ENCODE peak calls at places on chromosomes 7 and 10, in four cellular contexts. One of them, this sample, is unnamed.

GRCh38 chr10:89684604-89685003 is 16.8 kb upstream of the KIF20B start:
- DNase-seq in right lobe of liver: no peak
- DNase-seq in stimulated activated CD4-positive, alpha-beta T cell treated with anti-CD3 and anti-CD28 coated beads, Interleukin-1b, Interleukin-23, amount 100 ng/mL, for 1 hour: no peak
- DNase-seq in KBM-7: no peak
- DNase-seq in this sample: no peak

GRCh38 chr10:100882681-100883321 is 30.0 kb upstream of the SLF2 start:
- DNase-seq in right lobe of liver: no peak
- DNase-seq in stimulated activated CD4-positive, alpha-beta T cell treated with anti-CD3 and anti-CD28 coated beads, Interleukin-1b, Interleukin-23, amount 100 ng/mL, for 1 hour: no peak
- DNase-seq in KBM-7: no peak
- DNase-seq in this sample: no peak

GRCh38 chr7:7761974-7762769 is 43.8 kb upstream of the RPA3 start:
- DNase-seq in right lobe of liver: no peak
- DNase-seq in stimulated activated CD4-positive, alpha-beta T cell treated with anti-CD3 and anti-CD28 coated beads, Interleukin-1b, Interleukin-23, amount 100 ng/mL, for 1 hour: no peak
- DNase-seq in KBM-7: peak
- DNase-seq in this sample: no peak

GRCh38 chr7:123154231-123154860 is 45.4 kb downstream of the SLC13A1 start:
- DNase-seq in right lobe of liver: peak
- DNase-seq in stimulated activated CD4-positive, alpha-beta T cell treated with anti-CD3 and anti-CD28 coated beads, Interleukin-1b, Interleukin-23, amount 100 ng/mL, for 1 hour: peak
- DNase-seq in KBM-7: peak
- DNase-seq in this sample: no peak

GRCh38 chr10:23345861-23346260 is 1.3 kb upstream of the C10orf67 start:
- DNase-seq in right lobe of liver: no peak
- DNase-seq in stimulated activated CD4-positive, alpha-beta T cell treated with anti-CD3 and anti-CD28 coated beads, Interleukin-1b, Interleukin-23, amount 100 ng/mL, for 1 hour: no peak
- DNase-seq in KBM-7: no peak
- DNase-seq in this sample: no peak

GRCh38 chr10:15321431-15322321 is 49.4 kb downstream of the FAM171A1 start:
- DNase-seq in right lobe of liver: no peak
- DNase-seq in stimulated activated CD4-positive, alpha-beta T cell treated with anti-CD3 and anti-CD28 coated beads, Interleukin-1b, Interleukin-23, amount 100 ng/mL, for 1 hour: no peak
- DNase-seq in KBM-7: no peak
- DNase-seq in this sample: no peak

GRCh38 chr10:51773681-51774080 is 74.3 kb upstream of the CSTF2T start:
- DNase-seq in right lobe of liver: no peak
- DNase-seq in stimulated activated CD4-positive, alpha-beta T cell treated with anti-CD3 and anti-CD28 coated beads, Interleukin-1b, Interleukin-23, amount 100 ng/mL, for 1 hour: no peak
- DNase-seq in KBM-7: no peak
- DNase-seq in this sample: no peak

GRCh38 chr10:30553625-30554442 is 75.7 kb downstream of the LYZL2 start:
- DNase-seq in right lobe of liver: peak
- DNase-seq in stimulated activated CD4-positive, alpha-beta T cell treated with anti-CD3 and anti-CD28 coated beads, Interleukin-1b, Interleukin-23, amount 100 ng/mL, for 1 hour: no peak
- DNase-seq in KBM-7: peak
- DNase-seq in this sample: peak

GRCh38 chr10:113849946-113850345 is 3.9 kb downstream of the DCLRE1A start:
- DNase-seq in right lobe of liver: no peak
- DNase-seq in stimulated activated CD4-positive, alpha-beta T cell treated with anti-CD3 and anti-CD28 coated beads, Interleukin-1b, Interleukin-23, amount 100 ng/mL, for 1 hour: no peak
- DNase-seq in KBM-7: no peak
- DNase-seq in this sample: no peak

GRCh38 chr7:20408467-20408826 is 77.7 kb downstream of the ITGB8 start:
- DNase-seq in right lobe of liver: no peak
- DNase-seq in stimulated activated CD4-positive, alpha-beta T cell treated with anti-CD3 and anti-CD28 coated beads, Interleukin-1b, Interleukin-23, amount 100 ng/mL, for 1 hour: no peak
- DNase-seq in KBM-7: no peak
- DNase-seq in this sample: no peak

GRCh38 chr10:34780818-34781380 is 34.2 kb downstream of the PARD3 start:
- DNase-seq in right lobe of liver: no peak
- DNase-seq in stimulated activated CD4-positive, alpha-beta T cell treated with anti-CD3 and anti-CD28 coated beads, Interleukin-1b, Interleukin-23, amount 100 ng/mL, for 1 hour: no peak
- DNase-seq in KBM-7: peak
- DNase-seq in this sample: peak

GRCh38 chr10:97713351-97713827 is at the start of gene MARVELD1:
- DNase-seq in right lobe of liver: peak
- DNase-seq in stimulated activated CD4-positive, alpha-beta T cell treated with anti-CD3 and anti-CD28 coated beads, Interleukin-1b, Interleukin-23, amount 100 ng/mL, for 1 hour: no peak
- DNase-seq in KBM-7: peak
- DNase-seq in this sample: peak

GRCh38 chr7:128361463-128362441 is at the start of gene PRRT4:
- DNase-seq in right lobe of liver: peak
- DNase-seq in stimulated activated CD4-positive, alpha-beta T cell treated with anti-CD3 and anti-CD28 coated beads, Interleukin-1b, Interleukin-23, amount 100 ng/mL, for 1 hour: peak
- DNase-seq in KBM-7: peak
- DNase-seq in this sample: no peak

GRCh38 chr10:77286851-77287250 is 350.8 kb downstream of the KCNMA1 start:
- DNase-seq in right lobe of liver: no peak
- DNase-seq in stimulated activated CD4-positive, alpha-beta T cell treated with anti-CD3 and anti-CD28 coated beads, Interleukin-1b, Interleukin-23, amount 100 ng/mL, for 1 hour: no peak
- DNase-seq in KBM-7: no peak
- DNase-seq in this sample: no peak

GRCh38 chr7:55309040-55309991 is 55.8 kb upstream of the LANCL2 start:
- DNase-seq in right lobe of liver: no peak
- DNase-seq in stimulated activated CD4-positive, alpha-beta T cell treated with anti-CD3 and anti-CD28 coated beads, Interleukin-1b, Interleukin-23, amount 100 ng/mL, for 1 hour: peak
- DNase-seq in KBM-7: no peak
- DNase-seq in this sample: no peak

GRCh38 chr7:139642283-139642682 is 118.8 kb downstream of the CLEC2L start:
- DNase-seq in right lobe of liver: peak
- DNase-seq in stimulated activated CD4-positive, alpha-beta T cell treated with anti-CD3 and anti-CD28 coated beads, Interleukin-1b, Interleukin-23, amount 100 ng/mL, for 1 hour: no peak
- DNase-seq in KBM-7: no peak
- DNase-seq in this sample: no peak

GRCh38 chr7:155266440-155266839 is 31.2 kb upstream of the INSIG1 start:
- DNase-seq in right lobe of liver: peak
- DNase-seq in stimulated activated CD4-positive, alpha-beta T cell treated with anti-CD3 and anti-CD28 coated beads, Interleukin-1b, Interleukin-23, amount 100 ng/mL, for 1 hour: no peak
- DNase-seq in KBM-7: no peak
- DNase-seq in this sample: no peak

GRCh38 chr10:873020-873419 is 58.5 kb downstream of the LARP4B start:
- DNase-seq in right lobe of liver: no peak
- DNase-seq in stimulated activated CD4-positive, alpha-beta T cell treated with anti-CD3 and anti-CD28 coated beads, Interleukin-1b, Interleukin-23, amount 100 ng/mL, for 1 hour: no peak
- DNase-seq in KBM-7: no peak
- DNase-seq in this sample: no peak

GRCh38 chr10:89043052-89043451 is 52.5 kb downstream of the FAS start:
- DNase-seq in right lobe of liver: no peak
- DNase-seq in stimulated activated CD4-positive, alpha-beta T cell treated with anti-CD3 and anti-CD28 coated beads, Interleukin-1b, Interleukin-23, amount 100 ng/mL, for 1 hour: no peak
- DNase-seq in KBM-7: no peak
- DNase-seq in this sample: no peak

GRCh38 chr7:83111391-83111790 is 51.3 kb downstream of the PCLO start:
- DNase-seq in right lobe of liver: no peak
- DNase-seq in stimulated activated CD4-positive, alpha-beta T cell treated with anti-CD3 and anti-CD28 coated beads, Interleukin-1b, Interleukin-23, amount 100 ng/mL, for 1 hour: no peak
- DNase-seq in KBM-7: no peak
- DNase-seq in this sample: no peak

GRCh38 chr7:101133621-101134398 is 6.9 kb downstream of the SERPINE1 start:
- DNase-seq in right lobe of liver: no peak
- DNase-seq in stimulated activated CD4-positive, alpha-beta T cell treated with anti-CD3 and anti-CD28 coated beads, Interleukin-1b, Interleukin-23, amount 100 ng/mL, for 1 hour: no peak
- DNase-seq in KBM-7: no peak
- DNase-seq in this sample: no peak

GRCh38 chr10:131683281-131683861 is 217.4 kb upstream of the PPP2R2D start:
- DNase-seq in right lobe of liver: no peak
- DNase-seq in stimulated activated CD4-positive, alpha-beta T cell treated with anti-CD3 and anti-CD28 coated beads, Interleukin-1b, Interleukin-23, amount 100 ng/mL, for 1 hour: no peak
- DNase-seq in KBM-7: no peak
- DNase-seq in this sample: peak

GRCh38 chr10:26890956-26891355 is 30.2 kb upstream of the ABI1 start:
- DNase-seq in right lobe of liver: no peak
- DNase-seq in stimulated activated CD4-positive, alpha-beta T cell treated with anti-CD3 and anti-CD28 coated beads, Interleukin-1b, Interleukin-23, amount 100 ng/mL, for 1 hour: peak
- DNase-seq in KBM-7: peak
- DNase-seq in this sample: no peak

GRCh38 chr10:103888113-103888841 is 29.7 kb downstream of the STN1 start:
- DNase-seq in right lobe of liver: peak
- DNase-seq in stimulated activated CD4-positive, alpha-beta T cell treated with anti-CD3 and anti-CD28 coated beads, Interleukin-1b, Interleukin-23, amount 100 ng/mL, for 1 hour: no peak
- DNase-seq in KBM-7: peak
- DNase-seq in this sample: peak

GRCh38 chr7:142927085-142927745 is 6.3 kb downstream of the TRPV5 start:
- DNase-seq in right lobe of liver: no peak
- DNase-seq in stimulated activated CD4-positive, alpha-beta T cell treated with anti-CD3 and anti-CD28 coated beads, Interleukin-1b, Interleukin-23, amount 100 ng/mL, for 1 hour: no peak
- DNase-seq in KBM-7: peak
- DNase-seq in this sample: no peak

GRCh38 chr7:151918444-151918843 is 37.8 kb upstream of the GALNTL5 start:
- DNase-seq in right lobe of liver: no peak
- DNase-seq in stimulated activated CD4-positive, alpha-beta T cell treated with anti-CD3 and anti-CD28 coated beads, Interleukin-1b, Interleukin-23, amount 100 ng/mL, for 1 hour: no peak
- DNase-seq in KBM-7: no peak
- DNase-seq in this sample: no peak

GRCh38 chr7:44977304-44977858 is 1.4 kb downstream of the MYO1G start:
- DNase-seq in right lobe of liver: no peak
- DNase-seq in stimulated activated CD4-positive, alpha-beta T cell treated with anti-CD3 and anti-CD28 coated beads, Interleukin-1b, Interleukin-23, amount 100 ng/mL, for 1 hour: no peak
- DNase-seq in KBM-7: no peak
- DNase-seq in this sample: peak

GRCh38 chr7:31122649-31123058 is 70.5 kb downstream of the ADCYAP1R1 start:
- DNase-seq in right lobe of liver: peak
- DNase-seq in stimulated activated CD4-positive, alpha-beta T cell treated with anti-CD3 and anti-CD28 coated beads, Interleukin-1b, Interleukin-23, amount 100 ng/mL, for 1 hour: no peak
- DNase-seq in KBM-7: peak
- DNase-seq in this sample: no peak

GRCh38 chr10:8075282-8076260 is 21.1 kb downstream of the GATA3 start:
- DNase-seq in right lobe of liver: no peak
- DNase-seq in stimulated activated CD4-positive, alpha-beta T cell treated with anti-CD3 and anti-CD28 coated beads, Interleukin-1b, Interleukin-23, amount 100 ng/mL, for 1 hour: no peak
- DNase-seq in KBM-7: no peak
- DNase-seq in this sample: no peak

GRCh38 chr7:50182734-50183133 is 89.7 kb upstream of the ZPBP start:
- DNase-seq in right lobe of liver: no peak
- DNase-seq in stimulated activated CD4-positive, alpha-beta T cell treated with anti-CD3 and anti-CD28 coated beads, Interleukin-1b, Interleukin-23, amount 100 ng/mL, for 1 hour: no peak
- DNase-seq in KBM-7: peak
- DNase-seq in this sample: no peak

GRCh38 chr10:58064714-58065528 is 202.8 kb downstream of the IPMK start:
- DNase-seq in right lobe of liver: no peak
- DNase-seq in stimulated activated CD4-positive, alpha-beta T cell treated with anti-CD3 and anti-CD28 coated beads, Interleukin-1b, Interleukin-23, amount 100 ng/mL, for 1 hour: no peak
- DNase-seq in KBM-7: peak
- DNase-seq in this sample: no peak

GRCh38 chr7:109456116-109456515 is 886.4 kb downstream of the DNAJB9 start:
- DNase-seq in right lobe of liver: no peak
- DNase-seq in stimulated activated CD4-positive, alpha-beta T cell treated with anti-CD3 and anti-CD28 coated beads, Interleukin-1b, Interleukin-23, amount 100 ng/mL, for 1 hour: no peak
- DNase-seq in KBM-7: no peak
- DNase-seq in this sample: no peak

GRCh38 chr10:48901152-48901705 is 38.4 kb downstream of the LRRC18 start:
- DNase-seq in right lobe of liver: no peak
- DNase-seq in stimulated activated CD4-positive, alpha-beta T cell treated with anti-CD3 and anti-CD28 coated beads, Interleukin-1b, Interleukin-23, amount 100 ng/mL, for 1 hour: no peak
- DNase-seq in KBM-7: no peak
- DNase-seq in this sample: no peak

GRCh38 chr7:28075674-28076358 is 104.8 kb downstream of the JAZF1 start:
- DNase-seq in right lobe of liver: no peak
- DNase-seq in stimulated activated CD4-positive, alpha-beta T cell treated with anti-CD3 and anti-CD28 coated beads, Interleukin-1b, Interleukin-23, amount 100 ng/mL, for 1 hour: no peak
- DNase-seq in KBM-7: no peak
- DNase-seq in this sample: no peak

GRCh38 chr7:157874208-157874816 is 537.5 kb downstream of the DNAJB6 start:
- DNase-seq in right lobe of liver: no peak
- DNase-seq in stimulated activated CD4-positive, alpha-beta T cell treated with anti-CD3 and anti-CD28 coated beads, Interleukin-1b, Interleukin-23, amount 100 ng/mL, for 1 hour: no peak
- DNase-seq in KBM-7: no peak
- DNase-seq in this sample: peak

GRCh38 chr10:13239923-13240322 is 5.7 kb upstream of the UCMA start:
- DNase-seq in right lobe of liver: no peak
- DNase-seq in stimulated activated CD4-positive, alpha-beta T cell treated with anti-CD3 and anti-CD28 coated beads, Interleukin-1b, Interleukin-23, amount 100 ng/mL, for 1 hour: no peak
- DNase-seq in KBM-7: no peak
- DNase-seq in this sample: no peak